ENCODE peak calls at places on chromosomes 1 and 21, in six cellular contexts. Y, L, E, R, T and N are unnamed samples.

GRCh38 chr1:165824269-165824643 is 3.2 kb upstream of the UCK2 start:
- DNase-seq in T (no peak), R (no peak), L (no peak), Y (no peak), E (no peak), N (no peak)

GRCh38 chr1:57024855-57025254 is 59.0 kb upstream of the C8B start:
- DNase-seq in L (no peak), T (no peak), Y (no peak), E (no peak), R (no peak), N (no peak)

GRCh38 chr1:247841796-247842195 is at the start of gene OR11L1:
- DNase-seq in R (no peak), T (no peak), L (no peak), Y (no peak), E (no peak), N (no peak)

GRCh38 chr1:41404308-41404755 is 43.1 kb downstream of the FOXO6 start:
- DNase-seq in R (no peak), Y (no peak), L (no peak), T (peak; percentile 18), E (peak; percentile 70), N (peak; percentile 28)

GRCh38 chr1:237059244-237059643 is 17.3 kb downstream of the RYR2 start:
- DNase-seq in Y (no peak), L (no peak), E (no peak), T (no peak), R (no peak), N (no peak)

GRCh38 chr21:42559326-42559725 is 45.7 kb downstream of the SLC37A1 start:
- DNase-seq in E (no peak), Y (no peak), T (no peak), R (no peak), L (no peak), N (no peak)

GRCh38 chr1:59994302-59995198 is 68.0 kb upstream of the CYP2J2 start:
- DNase-seq in L (no peak), E (no peak), Y (no peak), T (no peak), R (no peak), N (peak; percentile 95)

GRCh38 chr1:208107817-208108608 is 136.2 kb downstream of the PLXNA2 start:
- DNase-seq in Y (no peak), T (no peak), E (no peak), L (no peak), R (no peak), N (peak; percentile 56)

GRCh38 chr1:53016705-53017104 is 45.3 kb upstream of the PODN start:
- DNase-seq in R (no peak), T (no peak), E (no peak), Y (no peak), L (no peak), N (peak; percentile 40)

GRCh38 chr1:94646151-94646643 is 104.6 kb upstream of the F3 start:
- DNase-seq in Y (no peak), R (no peak), T (no peak), L (no peak), E (no peak), N (peak; percentile 67)

GRCh38 chr1:1782399-1783221 is 4.3 kb upstream of the NADK start:
- DNase-seq in T (peak; percentile 39), L (no peak), E (no peak), Y (no peak), R (peak; percentile 33), N (peak; percentile 62)

GRCh38 chr1:116433283-116434257 is 60.5 kb downstream of the ATP1A1 start:
- DNase-seq in E (no peak), L (no peak), Y (no peak), R (no peak), T (no peak), N (peak; percentile 78)

GRCh38 chr1:115826642-115827041 is 14.3 kb downstream of the NHLH2 start:
- DNase-seq in T (no peak), Y (no peak), E (no peak), R (no peak), L (no peak), N (peak; percentile 14)

GRCh38 chr1:230753586-230754251 is 6.5 kb downstream of the CAPN9 start:
- DNase-seq in L (no peak), E (peak; percentile 58), R (peak; percentile 25), T (no peak), Y (no peak), N (no peak)

GRCh38 chr1:11858968-11859871 is 475 bp upstream of the NPPB start:
- DNase-seq in R (peak; percentile 58), Y (peak; percentile 82), L (peak; percentile 34), E (peak; percentile 88), T (peak; percentile 66), N (peak; percentile 55)

GRCh38 chr21:32350211-32350980 is 42.4 kb downstream of the URB1 start:
- DNase-seq in E (no peak), L (no peak), T (no peak), Y (no peak), R (no peak), N (no peak)

GRCh38 chr1:154851392-154852177 is 18.5 kb downstream of the KCNN3 start:
- DNase-seq in T (no peak), E (no peak), Y (no peak), L (no peak), R (no peak), N (no peak)

GRCh38 chr1:12356004-12356890 is 126.4 kb downstream of the VPS13D start:
- DNase-seq in R (no peak), Y (no peak), E (no peak), T (no peak), L (no peak), N (peak; percentile 59)

GRCh38 chr1:5884110-5884509 is 108.1 kb downstream of the NPHP4 start:
- DNase-seq in L (no peak), T (no peak), Y (no peak), R (no peak), E (no peak), N (no peak)

GRCh38 chr1:111538343-111539035 is 35.1 kb upstream of the ADORA3 start:
- DNase-seq in R (no peak), T (no peak), Y (no peak), E (no peak), L (no peak), N (peak; percentile 75)

GRCh38 chr1:221716713-221717490 is 25.0 kb downstream of the DUSP10 start:
- DNase-seq in T (no peak), R (no peak), L (no peak), E (no peak), Y (no peak), N (no peak)

GRCh38 chr1:53868565-53868964 is 21.0 kb downstream of the YIPF1 start:
- DNase-seq in Y (no peak), T (no peak), L (no peak), E (no peak), R (no peak), N (no peak)